ENCODE peak calls at places on chromosomes 7 and 10, in eight cellular contexts. One of them, this sample, is unnamed.

GRCh38 chr7:146255604-146256003 is 139.0 kb downstream of the CNTNAP2 start:
- DNase-seq in CD4-positive, CD25-positive, alpha-beta regulatory T cell: no peak
- DNase-seq in stimulated activated CD4-positive, alpha-beta T cell treated with anti-CD3 and anti-CD28 coated beads, Interleukin-1b, Interleukin-23, amount 100 ng/mL, for 4 hours: no peak
- DNase-seq in globus pallidus: no peak
- DNase-seq in GM12865: no peak
- DNase-seq in upper lobe of left lung: no peak
- DNase-seq in Calu3: no peak
- DNase-seq in cardiac fibroblast: no peak
- DNase-seq in this sample: no peak

GRCh38 chr7:15291707-15292106 is 270.1 kb downstream of the AGMO start:
- DNase-seq in CD4-positive, CD25-positive, alpha-beta regulatory T cell: no peak
- DNase-seq in stimulated activated CD4-positive, alpha-beta T cell treated with anti-CD3 and anti-CD28 coated beads, Interleukin-1b, Interleukin-23, amount 100 ng/mL, for 4 hours: no peak
- DNase-seq in globus pallidus: no peak
- DNase-seq in GM12865: no peak
- DNase-seq in upper lobe of left lung: no peak
- DNase-seq in Calu3: no peak
- DNase-seq in cardiac fibroblast: no peak
- DNase-seq in this sample: no peak

GRCh38 chr7:149195180-149196150 is at the start of gene ZNF282:
- DNase-seq in CD4-positive, CD25-positive, alpha-beta regulatory T cell: peak
- DNase-seq in stimulated activated CD4-positive, alpha-beta T cell treated with anti-CD3 and anti-CD28 coated beads, Interleukin-1b, Interleukin-23, amount 100 ng/mL, for 4 hours: peak
- DNase-seq in globus pallidus: peak
- DNase-seq in GM12865: peak
- DNase-seq in upper lobe of left lung: peak
- DNase-seq in Calu3: peak
- DNase-seq in cardiac fibroblast: peak
- DNase-seq in this sample: peak

GRCh38 chr7:35011085-35011484 is 26.2 kb downstream of the DPY19L1 start:
- DNase-seq in CD4-positive, CD25-positive, alpha-beta regulatory T cell: no peak
- DNase-seq in stimulated activated CD4-positive, alpha-beta T cell treated with anti-CD3 and anti-CD28 coated beads, Interleukin-1b, Interleukin-23, amount 100 ng/mL, for 4 hours: no peak
- DNase-seq in globus pallidus: no peak
- DNase-seq in GM12865: no peak
- DNase-seq in upper lobe of left lung: no peak
- DNase-seq in Calu3: no peak
- DNase-seq in cardiac fibroblast: no peak
- DNase-seq in this sample: no peak

GRCh38 chr10:109214916-109215740 is 708.2 kb downstream of the XPNPEP1 start:
- DNase-seq in CD4-positive, CD25-positive, alpha-beta regulatory T cell: no peak
- DNase-seq in stimulated activated CD4-positive, alpha-beta T cell treated with anti-CD3 and anti-CD28 coated beads, Interleukin-1b, Interleukin-23, amount 100 ng/mL, for 4 hours: no peak
- DNase-seq in globus pallidus: no peak
- DNase-seq in GM12865: no peak
- DNase-seq in upper lobe of left lung: no peak
- DNase-seq in Calu3: no peak
- DNase-seq in cardiac fibroblast: no peak
- DNase-seq in this sample: no peak

GRCh38 chr7:43645699-43646226 is 62.9 kb downstream of the STK17A start:
- DNase-seq in CD4-positive, CD25-positive, alpha-beta regulatory T cell: no peak
- DNase-seq in stimulated activated CD4-positive, alpha-beta T cell treated with anti-CD3 and anti-CD28 coated beads, Interleukin-1b, Interleukin-23, amount 100 ng/mL, for 4 hours: no peak
- DNase-seq in globus pallidus: no peak
- DNase-seq in GM12865: no peak
- DNase-seq in upper lobe of left lung: no peak
- DNase-seq in Calu3: no peak
- DNase-seq in cardiac fibroblast: no peak
- DNase-seq in this sample: no peak

GRCh38 chr7:143321734-143322133 is 5.8 kb downstream of the CLCN1 start:
- DNase-seq in CD4-positive, CD25-positive, alpha-beta regulatory T cell: no peak
- DNase-seq in stimulated activated CD4-positive, alpha-beta T cell treated with anti-CD3 and anti-CD28 coated beads, Interleukin-1b, Interleukin-23, amount 100 ng/mL, for 4 hours: no peak
- DNase-seq in globus pallidus: peak
- DNase-seq in GM12865: no peak
- DNase-seq in upper lobe of left lung: peak
- DNase-seq in Calu3: peak
- DNase-seq in cardiac fibroblast: no peak
- DNase-seq in this sample: no peak

GRCh38 chr7:107579881-107580715 is at the start of gene BCAP29:
- DNase-seq in CD4-positive, CD25-positive, alpha-beta regulatory T cell: peak
- DNase-seq in stimulated activated CD4-positive, alpha-beta T cell treated with anti-CD3 and anti-CD28 coated beads, Interleukin-1b, Interleukin-23, amount 100 ng/mL, for 4 hours: peak
- DNase-seq in globus pallidus: peak
- DNase-seq in GM12865: peak
- DNase-seq in upper lobe of left lung: peak
- DNase-seq in Calu3: peak
- DNase-seq in cardiac fibroblast: peak
- DNase-seq in this sample: peak

GRCh38 chr10:62264702-62265436 is 3.8 kb downstream of the RTKN2 start:
- DNase-seq in CD4-positive, CD25-positive, alpha-beta regulatory T cell: peak
- DNase-seq in stimulated activated CD4-positive, alpha-beta T cell treated with anti-CD3 and anti-CD28 coated beads, Interleukin-1b, Interleukin-23, amount 100 ng/mL, for 4 hours: no peak
- DNase-seq in globus pallidus: peak
- DNase-seq in GM12865: peak
- DNase-seq in upper lobe of left lung: peak
- DNase-seq in Calu3: peak
- DNase-seq in cardiac fibroblast: peak
- DNase-seq in this sample: peak

GRCh38 chr7:99189222-99189621 is 18.7 kb downstream of the KPNA7 start:
- DNase-seq in CD4-positive, CD25-positive, alpha-beta regulatory T cell: no peak
- DNase-seq in stimulated activated CD4-positive, alpha-beta T cell treated with anti-CD3 and anti-CD28 coated beads, Interleukin-1b, Interleukin-23, amount 100 ng/mL, for 4 hours: no peak
- DNase-seq in globus pallidus: no peak
- DNase-seq in GM12865: no peak
- DNase-seq in upper lobe of left lung: no peak
- DNase-seq in Calu3: no peak
- DNase-seq in cardiac fibroblast: no peak
- DNase-seq in this sample: no peak

GRCh38 chr10:122587099-122587725 is 26.7 kb downstream of the DMBT1 start:
- DNase-seq in CD4-positive, CD25-positive, alpha-beta regulatory T cell: no peak
- DNase-seq in stimulated activated CD4-positive, alpha-beta T cell treated with anti-CD3 and anti-CD28 coated beads, Interleukin-1b, Interleukin-23, amount 100 ng/mL, for 4 hours: no peak
- DNase-seq in globus pallidus: no peak
- DNase-seq in GM12865: no peak
- DNase-seq in upper lobe of left lung: no peak
- DNase-seq in Calu3: no peak
- DNase-seq in cardiac fibroblast: no peak
- DNase-seq in this sample: no peak

GRCh38 chr7:134473861-134474291 is 15.0 kb upstream of the AKR1B1 start:
- DNase-seq in CD4-positive, CD25-positive, alpha-beta regulatory T cell: no peak
- DNase-seq in stimulated activated CD4-positive, alpha-beta T cell treated with anti-CD3 and anti-CD28 coated beads, Interleukin-1b, Interleukin-23, amount 100 ng/mL, for 4 hours: no peak
- DNase-seq in globus pallidus: no peak
- DNase-seq in GM12865: no peak
- DNase-seq in upper lobe of left lung: no peak
- DNase-seq in Calu3: no peak
- DNase-seq in cardiac fibroblast: peak
- DNase-seq in this sample: no peak

GRCh38 chr10:26439436-26440090 is 1.4 kb downstream of the APBB1IP start:
- DNase-seq in CD4-positive, CD25-positive, alpha-beta regulatory T cell: peak
- DNase-seq in stimulated activated CD4-positive, alpha-beta T cell treated with anti-CD3 and anti-CD28 coated beads, Interleukin-1b, Interleukin-23, amount 100 ng/mL, for 4 hours: no peak
- DNase-seq in globus pallidus: no peak
- DNase-seq in GM12865: no peak
- DNase-seq in upper lobe of left lung: no peak
- DNase-seq in Calu3: no peak
- DNase-seq in cardiac fibroblast: no peak
- DNase-seq in this sample: no peak

GRCh38 chr10:13904053-13904452 is 317.3 kb downstream of the PRPF18 start:
- DNase-seq in CD4-positive, CD25-positive, alpha-beta regulatory T cell: no peak
- DNase-seq in stimulated activated CD4-positive, alpha-beta T cell treated with anti-CD3 and anti-CD28 coated beads, Interleukin-1b, Interleukin-23, amount 100 ng/mL, for 4 hours: no peak
- DNase-seq in globus pallidus: peak
- DNase-seq in GM12865: no peak
- DNase-seq in upper lobe of left lung: peak
- DNase-seq in Calu3: no peak
- DNase-seq in cardiac fibroblast: no peak
- DNase-seq in this sample: no peak

GRCh38 chr7:17021205-17021604 is 139.4 kb upstream of the AGR3 start:
- DNase-seq in CD4-positive, CD25-positive, alpha-beta regulatory T cell: no peak
- DNase-seq in stimulated activated CD4-positive, alpha-beta T cell treated with anti-CD3 and anti-CD28 coated beads, Interleukin-1b, Interleukin-23, amount 100 ng/mL, for 4 hours: no peak
- DNase-seq in globus pallidus: no peak
- DNase-seq in GM12865: peak
- DNase-seq in upper lobe of left lung: no peak
- DNase-seq in Calu3: peak
- DNase-seq in cardiac fibroblast: peak
- DNase-seq in this sample: no peak

GRCh38 chr7:155291045-155291530 is 6.6 kb upstream of the INSIG1 start:
- DNase-seq in CD4-positive, CD25-positive, alpha-beta regulatory T cell: no peak
- DNase-seq in stimulated activated CD4-positive, alpha-beta T cell treated with anti-CD3 and anti-CD28 coated beads, Interleukin-1b, Interleukin-23, amount 100 ng/mL, for 4 hours: no peak
- DNase-seq in globus pallidus: no peak
- DNase-seq in GM12865: no peak
- DNase-seq in upper lobe of left lung: peak
- DNase-seq in Calu3: peak
- DNase-seq in cardiac fibroblast: peak
- DNase-seq in this sample: peak

GRCh38 chr10:68992721-68993440 is 4.3 kb downstream of the KIFBP start:
- DNase-seq in CD4-positive, CD25-positive, alpha-beta regulatory T cell: no peak
- DNase-seq in stimulated activated CD4-positive, alpha-beta T cell treated with anti-CD3 and anti-CD28 coated beads, Interleukin-1b, Interleukin-23, amount 100 ng/mL, for 4 hours: no peak
- DNase-seq in globus pallidus: no peak
- DNase-seq in GM12865: no peak
- DNase-seq in upper lobe of left lung: peak
- DNase-seq in Calu3: no peak
- DNase-seq in cardiac fibroblast: peak
- DNase-seq in this sample: no peak

GRCh38 chr7:68109299-68109698 is 1112.7 kb downstream of the TYW1 start:
- DNase-seq in CD4-positive, CD25-positive, alpha-beta regulatory T cell: no peak
- DNase-seq in stimulated activated CD4-positive, alpha-beta T cell treated with anti-CD3 and anti-CD28 coated beads, Interleukin-1b, Interleukin-23, amount 100 ng/mL, for 4 hours: no peak
- DNase-seq in globus pallidus: no peak
- DNase-seq in GM12865: no peak
- DNase-seq in upper lobe of left lung: no peak
- DNase-seq in Calu3: no peak
- DNase-seq in cardiac fibroblast: no peak
- DNase-seq in this sample: no peak

GRCh38 chr10:17061418-17061817 is 68.2 kb downstream of the CUBN start:
- DNase-seq in CD4-positive, CD25-positive, alpha-beta regulatory T cell: no peak
- DNase-seq in stimulated activated CD4-positive, alpha-beta T cell treated with anti-CD3 and anti-CD28 coated beads, Interleukin-1b, Interleukin-23, amount 100 ng/mL, for 4 hours: no peak
- DNase-seq in globus pallidus: no peak
- DNase-seq in GM12865: no peak
- DNase-seq in upper lobe of left lung: no peak
- DNase-seq in Calu3: no peak
- DNase-seq in cardiac fibroblast: no peak
- DNase-seq in this sample: no peak

GRCh38 chr10:96153065-96153464 is 23.0 kb downstream of the ZNF518A start:
- DNase-seq in CD4-positive, CD25-positive, alpha-beta regulatory T cell: no peak
- DNase-seq in stimulated activated CD4-positive, alpha-beta T cell treated with anti-CD3 and anti-CD28 coated beads, Interleukin-1b, Interleukin-23, amount 100 ng/mL, for 4 hours: no peak
- DNase-seq in globus pallidus: no peak
- DNase-seq in GM12865: no peak
- DNase-seq in upper lobe of left lung: no peak
- DNase-seq in Calu3: no peak
- DNase-seq in cardiac fibroblast: no peak
- DNase-seq in this sample: no peak

GRCh38 chr10:61987951-61988379 is 86.5 kb downstream of the ARID5B start:
- DNase-seq in CD4-positive, CD25-positive, alpha-beta regulatory T cell: peak
- DNase-seq in stimulated activated CD4-positive, alpha-beta T cell treated with anti-CD3 and anti-CD28 coated beads, Interleukin-1b, Interleukin-23, amount 100 ng/mL, for 4 hours: peak
- DNase-seq in globus pallidus: no peak
- DNase-seq in GM12865: peak
- DNase-seq in upper lobe of left lung: no peak
- DNase-seq in Calu3: no peak
- DNase-seq in cardiac fibroblast: no peak
- DNase-seq in this sample: no peak

GRCh38 chr10:68202965-68203358 is 29.0 kb downstream of the ATOH7 start:
- DNase-seq in CD4-positive, CD25-positive, alpha-beta regulatory T cell: no peak
- DNase-seq in stimulated activated CD4-positive, alpha-beta T cell treated with anti-CD3 and anti-CD28 coated beads, Interleukin-1b, Interleukin-23, amount 100 ng/mL, for 4 hours: no peak
- DNase-seq in globus pallidus: no peak
- DNase-seq in GM12865: no peak
- DNase-seq in upper lobe of left lung: peak
- DNase-seq in Calu3: peak
- DNase-seq in cardiac fibroblast: peak
- DNase-seq in this sample: no peak